ENCODE peak calls at places on chromosomes 12 and 14, in four cellular contexts. B is AG10803, Q is choroid plexus epithelial cell, L is endothelial cell. N is an unnamed sample.

GRCh38 chr14:67610491-67610890 is 9.2 kb upstream of the ARG2 start:
- DNase-seq in Q (no peak), L (no peak), B (no peak), N (no peak)

GRCh38 chr14:49249022-49249421 is 337.2 kb downstream of the RPS29 start:
- DNase-seq in Q (no peak), L (no peak), B (peak; percentile 12), N (no peak)

GRCh38 chr12:111953455-111953854 is 59.5 kb downstream of the TMEM116 start:
- DNase-seq in B (peak; percentile 4), Q (peak; percentile 37), L (no peak), N (no peak)

GRCh38 chr12:113341535-113341934 is 6.6 kb upstream of the SLC8B1 start:
- DNase-seq in Q (no peak), L (no peak), B (no peak), N (no peak)

GRCh38 chr14:33499687-33500086 is 451.2 kb downstream of the EGLN3 start:
- DNase-seq in B (no peak), Q (peak; percentile 39), L (no peak), N (no peak)

GRCh38 chr12:905273-906076 is 44.0 kb downstream of the RAD52 start:
- DNase-seq in B (no peak), Q (peak; percentile 45), L (no peak), N (no peak)

GRCh38 chr12:33586576-33586975 is 147.0 kb upstream of the SYT10 start:
- DNase-seq in B (no peak), L (no peak), Q (peak; percentile 60), N (no peak)

GRCh38 chr12:6020930-6021329 is 75.9 kb upstream of the ANO2 start:
- DNase-seq in Q (peak; percentile 44), B (no peak), L (no peak), N (no peak)

GRCh38 chr12:17640615-17641014 is 449.4 kb downstream of the RERGL start:
- DNase-seq in B (no peak), L (no peak), Q (no peak), N (no peak)

GRCh38 chr14:52922656-52923055 is 28.2 kb downstream of the FERMT2 start:
- DNase-seq in B (peak; percentile 50), Q (peak; percentile 47), L (no peak), N (no peak)

GRCh38 chr14:78157855-78158436 is 12.2 kb upstream of the NRXN3 start:
- DNase-seq in L (peak; percentile 78), Q (peak; percentile 38), B (no peak), N (peak; percentile 81)

GRCh38 chr14:74653386-74654138 is 41.5 kb upstream of the LTBP2 start:
- DNase-seq in Q (no peak), L (no peak), B (peak; percentile 85), N (no peak)

GRCh38 chr14:69464829-69465228 is 19.7 kb upstream of the PLEKHD1 start:
- DNase-seq in Q (peak; percentile 71), L (no peak), B (peak; percentile 15), N (no peak)

GRCh38 chr12:132286912-132287311 is 42.5 kb downstream of the GALNT9 start:
- DNase-seq in B (no peak), L (no peak), Q (peak; percentile 34), N (no peak)

GRCh38 chr12:153080-153746 is 60.7 kb downstream of the SLC6A12 start:
- DNase-seq in B (peak; percentile 25), Q (peak; percentile 67), L (peak; percentile 86), N (peak; percentile 75)

GRCh38 chr12:30041096-30041495 is 257.4 kb upstream of the TMTC1 start:
- DNase-seq in Q (no peak), B (no peak), L (no peak), N (no peak)

DNA sequence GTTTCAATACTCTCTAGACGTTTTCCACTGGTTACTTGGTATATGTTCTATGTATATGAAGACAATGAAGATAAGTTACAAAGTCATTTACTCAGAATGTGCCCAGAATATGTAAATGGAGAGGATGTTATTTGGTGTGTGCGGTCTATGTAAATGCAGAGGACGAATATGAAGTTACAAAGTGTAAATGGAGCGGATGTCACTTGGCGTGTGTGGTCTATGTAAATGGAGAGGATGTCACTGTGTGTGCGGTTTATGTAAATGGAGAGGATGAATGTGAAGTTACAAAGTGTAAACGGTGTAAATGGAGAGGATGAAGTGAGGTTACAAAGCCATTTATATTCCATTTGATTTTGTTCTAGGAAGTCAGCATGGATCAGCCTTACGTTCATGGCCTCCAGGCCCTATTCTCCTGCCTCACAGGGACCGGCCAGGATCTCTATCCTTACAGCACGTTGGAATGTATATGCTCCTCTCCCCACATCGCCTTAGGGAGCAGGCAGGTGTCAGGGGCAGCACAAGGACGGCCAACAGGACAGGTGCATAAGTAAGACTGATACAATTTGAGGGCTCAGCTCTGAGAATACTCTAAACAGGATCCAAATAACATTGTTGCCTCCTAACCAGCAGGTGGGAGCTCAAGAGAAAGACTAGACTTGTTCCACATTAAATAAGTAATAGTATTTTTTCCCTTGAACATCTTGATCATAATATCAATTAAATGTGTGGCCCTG is 42.4 kb downstream of the GLRX5 start:
- DNase-seq in Q (no peak), B (no peak), L (no peak), N (no peak)
- TF ChIP-seq CTCF in Q (no peak), B (no peak), L (no peak), N (no peak)

GRCh38 chr12:2853626-2854025 is 3.2 kb downstream of the TEX52 start:
- DNase-seq in Q (peak; percentile 86), B (peak; percentile 75), L (peak; percentile 93), N (peak; percentile 92)
- TF ChIP-seq CTCF in Q (peak; percentile 94), B (peak; percentile 87), L (peak; percentile 72), N (peak; percentile 76)

DNA sequence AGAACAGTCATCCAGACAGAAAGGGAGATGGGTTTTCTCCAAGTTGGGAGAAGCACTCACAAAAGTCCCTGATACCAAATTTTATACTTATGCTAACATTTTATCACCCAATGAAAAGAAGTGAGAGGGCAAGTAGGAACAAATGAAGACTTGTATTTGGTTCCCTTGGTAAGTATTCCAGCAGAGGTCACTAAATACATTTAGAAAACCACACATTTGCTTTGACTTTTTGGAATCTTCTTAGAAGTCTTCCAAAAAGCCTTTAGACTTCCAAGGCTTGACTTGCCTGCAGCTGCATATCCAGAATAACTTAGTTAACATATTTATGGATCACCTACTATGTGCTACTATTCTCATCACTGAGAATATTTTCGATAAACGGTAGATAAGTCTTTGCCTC is 3.1 kb upstream of the GYS2 start:
- DNase-seq in Q (peak; percentile 68), L (no peak), B (peak; percentile 42), N (no peak)
- TF ChIP-seq CTCF in Q (peak; percentile 54), L (no peak), B (peak; percentile 39), N (no peak)

GRCh38 chr12:47858511-47859266 is 39.0 kb upstream of the HDAC7 start:
- DNase-seq in Q (no peak), B (no peak), L (no peak), N (no peak)

GRCh38 chr12:47856094-47856493 is 36.4 kb upstream of the HDAC7 start:
- DNase-seq in Q (no peak), B (no peak), L (no peak), N (no peak)

GRCh38 chr12:47856721-47857575 is 37.2 kb upstream of the HDAC7 start:
- DNase-seq in B (no peak), L (no peak), Q (no peak), N (no peak)

GRCh38 chr12:47854531-47854930 is 34.8 kb upstream of the HDAC7 start:
- DNase-seq in Q (no peak), L (no peak), B (no peak), N (no peak)

GRCh38 chr12:47855502-47855901 is 35.8 kb upstream of the HDAC7 start:
- DNase-seq in B (no peak), Q (no peak), L (no peak), N (no peak)
- TF ChIP-seq CTCF in B (no peak), Q (no peak), L (no peak), N (no peak)

GRCh38 chr12:76922821-76923315 is 44.0 kb upstream of the CSRP2 start:
- DNase-seq in Q (no peak), L (no peak), B (no peak), N (no peak)

GRCh38 chr12:76929499-76929898 is 50.7 kb upstream of the CSRP2 start:
- DNase-seq in Q (no peak), B (no peak), L (no peak), N (no peak)

GRCh38 chr12:76921891-76922664 is 43.3 kb upstream of the CSRP2 start:
- DNase-seq in Q (no peak), B (peak; percentile 51), L (no peak), N (no peak)

DNA sequence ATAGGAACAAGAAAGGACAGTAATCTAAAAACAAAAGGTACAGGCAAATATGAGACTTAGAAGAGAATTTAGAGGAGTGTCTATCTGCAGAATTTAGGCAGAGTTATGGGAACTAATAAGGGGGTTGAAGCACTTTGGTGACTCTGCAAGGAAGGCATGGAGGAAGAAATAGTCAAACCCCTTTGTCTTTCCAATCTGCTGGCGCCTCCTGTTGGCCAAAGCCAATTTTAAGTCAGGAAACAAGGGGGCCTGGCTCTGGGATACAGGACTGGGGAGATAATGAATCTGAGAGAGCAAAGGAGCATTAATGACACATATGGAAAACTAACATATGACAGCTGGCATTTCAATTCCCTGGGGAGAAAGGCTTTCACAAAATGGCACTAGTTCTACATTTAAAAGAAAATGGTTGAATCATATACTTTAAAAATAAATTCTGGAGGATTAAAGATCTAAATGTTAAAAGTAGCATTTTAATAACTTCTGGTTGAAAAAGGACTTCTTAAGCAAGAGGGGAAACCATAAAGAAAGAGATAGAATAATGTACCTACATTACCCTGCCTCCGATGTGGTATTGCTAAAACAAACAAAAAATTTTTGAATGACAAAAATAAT is 48.5 kb upstream of the CSRP2 start:
- DNase-seq in B (peak; percentile 55), L (peak; percentile 74), Q (peak; percentile 69), N (no peak)
- TF ChIP-seq CTCF in B (peak; percentile 64), L (peak; percentile 73), Q (peak; percentile 87), N (no peak)

DNA sequence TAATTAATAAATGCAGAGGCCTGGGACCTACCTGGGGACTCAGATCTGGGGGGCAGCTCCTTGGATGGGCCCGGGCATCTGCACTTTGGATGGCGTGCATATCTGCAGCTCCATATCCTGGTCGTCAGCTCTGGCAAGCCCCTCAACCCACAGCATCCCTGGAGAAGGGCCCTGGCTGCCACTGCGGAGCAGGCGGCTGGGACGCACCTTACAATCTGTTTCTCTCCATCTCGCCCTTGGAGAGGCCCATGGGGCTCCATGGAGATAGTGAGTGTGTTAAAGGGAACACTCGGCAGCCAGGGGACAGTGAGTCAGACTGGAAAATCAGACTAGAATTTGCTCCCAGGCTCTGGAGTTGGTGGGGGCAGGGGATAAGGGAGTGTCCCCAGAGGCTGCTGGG is 21.4 kb downstream of the RFLNA start:
- DNase-seq in Q (no peak), L (no peak), B (no peak), N (no peak)
- TF ChIP-seq CTCF in Q (no peak), L (no peak), B (no peak), N (no peak)

GRCh38 chr12:24012528-24012927 is 63.1 kb upstream of the SOX5 start:
- DNase-seq in Q (peak; percentile 44), B (no peak), L (no peak), N (no peak)
- TF ChIP-seq CTCF in Q (peak; percentile 43), B (no peak), L (no peak), N (no peak)

GRCh38 chr12:103571286-103571685 is 15.8 kb upstream of the STAB2 start:
- DNase-seq in Q (no peak), B (no peak), L (peak; percentile 33), N (no peak)
- TF ChIP-seq CTCF in Q (no peak), B (no peak), L (no peak), N (no peak)

GRCh38 chr12:124568431-124569374 is 1.3 kb upstream of the NCOR2 start:
- DNase-seq in B (peak; percentile 96), Q (peak; percentile 98), L (no peak), N (no peak)
- TF ChIP-seq CTCF in B (peak; percentile 70), Q (peak; percentile 81), L (no peak), N (no peak)